ENCODE peak calls at places on chromosomes 6 and 20, in nine cellular contexts. K, G, I, M, E, N, S, J and U are unnamed samples.

GRCh38 chr20:47243906-47244305 is 112.6 kb downstream of the ZMYND8 start:
- DNase-seq in E (no peak), K (no peak), G (no peak), N (no peak), M (no peak), I (no peak), S (no peak), J (no peak), U (no peak)

GRCh38 chr6:43078651-43079050 is 2.5 kb downstream of the PTK7 start:
- DNase-seq in G (no peak), E (no peak), I (peak), S (no peak), N (no peak), M (no peak), K (no peak), J (no peak), U (no peak)

GRCh38 chr20:53899351-53900167 is 170.8 kb downstream of the BCAS1 start:
- DNase-seq in K (peak), S (no peak), J (peak), N (no peak), M (peak), I (peak), E (no peak), G (no peak), U (no peak)

GRCh38 chr6:159844737-159845645 is 44.9 kb downstream of the PNLDC1 start:
- DNase-seq in N (no peak), E (no peak), G (no peak), K (no peak), J (no peak), S (no peak), I (no peak), M (peak), U (no peak)

GRCh38 chr20:59248031-59248684 is 52.3 kb upstream of the EDN3 start:
- DNase-seq in K (no peak), G (no peak), J (no peak), M (no peak), E (no peak), N (no peak), S (no peak), I (no peak), U (no peak)

GRCh38 chr6:28941681-28942448 is 18.1 kb upstream of the TRIM27 start:
- DNase-seq in J (no peak), G (no peak), M (no peak), E (no peak), K (no peak), N (no peak), S (no peak), I (no peak), U (no peak)

GRCh38 chr6:21732731-21733130 is 139.2 kb downstream of the SOX4 start:
- DNase-seq in M (no peak), G (no peak), N (no peak), J (peak), I (peak), E (no peak), K (no peak), S (no peak), U (no peak)

GRCh38 chr20:37816003-37816402 is 86.9 kb upstream of the VSTM2L start:
- DNase-seq in J (no peak), M (no peak), I (no peak), S (no peak), E (no peak), K (no peak), G (no peak), N (no peak), U (no peak)

GRCh38 chr20:10594286-10594868 is 79.4 kb downstream of the JAG1 start:
- DNase-seq in G (no peak), E (no peak), K (no peak), S (no peak), J (peak), M (no peak), N (no peak), I (peak), U (no peak)

GRCh38 chr20:41065716-41066115 is 37.1 kb downstream of the TOP1 start:
- DNase-seq in E (no peak), N (no peak), S (no peak), M (no peak), K (no peak), I (no peak), J (no peak), G (no peak), U (no peak)

GRCh38 chr20:33663161-33664084 is 1.3 kb downstream of the C20orf144 start:
- DNase-seq in J (peak), G (no peak), K (peak), I (peak), N (peak), S (peak), M (no peak), E (peak), U (peak)

GRCh38 chr20:33660035-33660684 is 2.0 kb upstream of the C20orf144 start:
- DNase-seq in J (no peak), E (peak), G (no peak), S (no peak), K (no peak), N (peak), I (no peak), M (no peak), U (no peak)

GRCh38 chr20:33660685-33661058 is 1.5 kb upstream of the C20orf144 start:
- DNase-seq in S (no peak), N (no peak), E (no peak), J (no peak), I (no peak), K (no peak), M (no peak), G (no peak), U (no peak)

GRCh38 chr20:33664085-33664761 is 2.1 kb downstream of the C20orf144 start:
- DNase-seq in K (no peak), E (peak), N (peak), J (no peak), M (no peak), I (no peak), S (no peak), G (no peak), U (no peak)

DNA sequence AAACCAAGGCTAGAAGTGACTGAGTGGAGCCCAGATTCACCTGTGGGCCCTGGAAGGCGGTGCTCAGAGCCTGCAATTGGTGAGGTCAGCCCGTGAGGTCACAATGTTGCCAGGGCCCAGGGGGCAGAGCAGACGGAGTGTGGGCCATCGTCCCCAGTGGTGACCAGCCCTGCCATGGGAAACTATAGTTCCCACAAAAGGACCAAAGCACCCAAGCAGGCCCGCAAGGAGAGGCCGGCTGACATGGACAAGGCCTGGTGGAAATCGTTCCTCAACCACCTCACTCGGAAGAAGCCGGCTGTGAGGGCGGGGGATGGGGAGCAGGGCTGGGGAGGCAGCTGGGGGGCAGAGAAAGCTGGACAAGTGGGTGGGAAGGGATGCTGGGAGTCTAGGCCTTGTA is at the start of gene C20orf144:
- DNase-seq in M (no peak), N (peak), I (no peak), E (peak), S (no peak), K (no peak), J (no peak), G (no peak), U (no peak)
- H3K27ac ChIP-seq in M (no peak), N (peak), I (peak), E (peak), S (peak), K (peak), J (no peak), G (peak), U (peak)

GRCh38 chr6:13711726-13712484 is at the start of gene RANBP9:
- DNase-seq in I (peak), J (peak), N (peak), G (peak), M (peak), S (peak), K (peak), E (peak), U (peak)
- TF ChIP-seq CTCF in I (no peak), J (no peak), N (no peak), G (no peak), M (no peak), S (no peak), K (no peak), E (no peak), U (no peak)

DNA sequence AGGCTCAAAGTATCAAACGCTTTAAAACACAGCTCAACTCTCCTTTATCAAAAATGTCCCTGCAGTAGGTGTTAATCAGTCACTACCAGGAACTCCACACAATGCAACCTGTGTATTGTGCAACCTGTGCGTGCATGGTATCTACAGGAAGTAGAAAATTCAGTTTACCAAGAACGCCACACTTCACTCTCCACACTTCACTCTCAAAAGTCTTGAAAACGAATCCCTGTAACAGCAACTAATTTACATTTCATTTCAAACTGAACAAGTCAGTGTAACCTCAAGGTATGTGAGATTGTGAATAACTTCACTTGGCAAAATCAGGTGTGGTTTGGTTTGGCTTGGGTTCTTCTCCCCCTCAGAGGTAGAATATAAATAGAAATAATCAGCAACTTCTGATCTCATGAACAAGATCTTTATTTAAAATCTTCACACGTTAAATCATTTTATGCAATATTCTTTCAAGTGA is 1.6 kb downstream of the RALGAPA2 start:
- DNase-seq in M (no peak), J (peak), E (no peak), G (peak), K (peak), I (no peak), N (no peak), S (no peak), U (no peak)
- H3K27ac ChIP-seq in M (peak), J (no peak), E (peak), G (peak), K (peak), I (no peak), N (no peak), S (peak), U (peak)

DNA sequence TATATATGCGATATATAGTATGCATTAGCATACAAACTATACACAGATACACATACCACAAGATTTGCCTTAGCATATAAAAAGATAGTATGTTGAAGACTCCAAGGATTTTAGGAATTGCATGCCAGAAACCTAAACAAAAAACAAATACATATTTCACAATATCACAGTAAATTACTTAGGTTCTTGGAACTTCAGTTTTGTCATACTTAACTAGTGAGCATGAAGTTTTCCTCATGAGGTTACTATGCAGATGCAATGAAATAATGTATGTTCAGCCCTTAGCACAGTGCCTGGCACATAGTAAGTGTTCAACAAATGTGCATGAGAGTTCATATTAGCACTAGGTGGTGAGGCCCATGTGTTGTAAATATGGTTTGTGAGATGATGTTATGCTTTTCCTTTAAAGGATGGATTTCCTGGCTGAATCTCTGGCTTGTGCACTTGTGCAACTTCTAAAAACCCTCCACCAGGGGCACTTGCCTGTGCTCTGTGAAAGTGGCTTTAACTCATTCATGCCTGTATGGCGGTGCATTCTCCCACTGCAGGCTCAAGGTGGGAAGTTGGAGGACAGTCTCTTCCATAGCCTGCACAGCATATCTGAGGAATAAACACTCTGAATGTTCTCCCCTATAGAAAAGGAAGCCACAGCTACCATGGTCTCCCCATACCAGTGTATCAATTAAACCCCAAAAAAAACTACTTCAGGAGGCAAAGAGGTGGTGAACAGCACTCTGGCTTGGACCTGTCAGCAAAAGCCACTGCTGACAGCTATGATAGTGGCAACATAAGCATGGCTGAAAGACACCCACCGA is 624.1 kb upstream of the CDH4 start:
- DNase-seq in J (no peak), S (no peak), K (no peak), I (no peak), G (no peak), E (no peak), M (no peak), N (no peak), U (no peak)
- TF ChIP-seq CTCF in J (no peak), S (no peak), K (no peak), I (no peak), G (no peak), E (no peak), M (no peak), N (no peak), U (no peak)

DNA sequence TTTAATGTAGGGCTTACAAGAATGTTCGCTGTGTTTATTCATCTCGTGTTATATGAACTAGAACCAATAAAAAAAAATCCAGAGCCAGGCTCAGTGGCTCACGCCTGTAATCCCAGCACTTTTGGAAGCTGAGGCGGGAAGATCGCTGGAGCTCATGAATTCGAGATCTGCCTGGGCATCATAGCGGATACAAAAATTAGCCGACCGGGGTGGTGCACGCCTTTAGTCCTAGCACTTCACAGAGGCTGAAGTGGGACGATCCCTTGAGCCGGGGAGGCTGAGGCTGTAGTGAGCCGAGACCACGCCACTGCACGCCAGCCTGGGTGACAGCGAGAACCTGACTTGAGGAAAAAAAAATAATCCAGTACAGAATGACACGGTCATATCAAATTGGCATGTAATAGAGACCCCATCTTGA is 46.2 kb downstream of the OR2B2 start:
- DNase-seq in G (no peak), K (no peak), J (peak), I (no peak), E (no peak), N (no peak), M (no peak), S (no peak), U (no peak)
- H3K27ac ChIP-seq in G (no peak), K (no peak), J (peak), I (peak), E (no peak), N (no peak), M (no peak), S (no peak), U (no peak)

GRCh38 chr6:25288518-25288917 is 9.3 kb downstream of the CARMIL1 start:
- DNase-seq in N (no peak), K (no peak), E (no peak), I (no peak), J (no peak), M (no peak), S (no peak), G (no peak), U (no peak)
- TF ChIP-seq CTCF in N (no peak), K (no peak), E (no peak), I (no peak), J (no peak), M (no peak), S (no peak), G (no peak), U (no peak)

DNA sequence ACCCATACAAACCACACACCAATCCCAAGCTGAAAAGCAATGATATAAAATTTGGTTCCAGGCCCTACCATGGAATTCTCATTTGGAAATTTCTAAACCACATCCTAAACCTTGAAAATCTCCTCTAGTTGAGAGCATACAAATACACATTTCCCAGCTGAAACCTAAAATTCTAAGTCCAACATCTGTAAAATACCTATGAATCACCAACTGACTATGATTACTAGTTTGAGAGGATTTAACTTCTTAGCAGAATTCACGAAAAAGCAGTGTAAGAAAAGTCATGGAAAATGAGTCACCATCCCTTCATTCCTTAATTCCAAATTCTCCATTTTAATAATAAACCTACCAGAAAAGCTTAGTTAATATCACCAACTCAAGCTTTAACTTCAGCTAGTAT is 15.4 kb downstream of the RANBP9 start:
- DNase-seq in I (peak), N (no peak), G (no peak), K (no peak), J (peak), M (no peak), S (no peak), E (no peak), U (no peak)
- H3K27ac ChIP-seq in I (peak), N (no peak), G (no peak), K (no peak), J (no peak), M (no peak), S (no peak), E (no peak), U (no peak)